ENCODE peak calls at places on chromosomes 4 and X, in eight cellular contexts. A is fibroblast of lung, T is HepG2, U is lung, Q is epithelial cell of esophagus, W is LNCaP clone FGC, R is stomach, O is heart right ventricle. H is an unnamed sample.

GRCh38 chr4:142530724-142531123 is 315.4 kb downstream of the INPP4B start:
- DNase-seq in T (no peak), O (no peak), R (no peak), W (no peak), Q (no peak), A (no peak), U (no peak), H (no peak)

GRCh38 chr4:53479731-53480525 is 102.5 kb downstream of the FIP1L1 start:
- DNase-seq in A (no peak), Q (peak), U (no peak), W (no peak), O (no peak), R (no peak), T (no peak), H (peak)

GRCh38 chrX:40297949-40298539 is 200.3 kb upstream of the BCOR start:
- DNase-seq in R (no peak), A (no peak), Q (no peak), W (peak), T (no peak), O (no peak), U (no peak), H (no peak)

GRCh38 chr4:136935305-136935704 is 597.0 kb downstream of the PCDH18 start:
- DNase-seq in W (no peak), O (no peak), Q (peak), R (no peak), A (no peak), T (no peak), U (no peak), H (no peak)

GRCh38 chrX:134948333-134949241 is 42.2 kb upstream of the SMIM10 start:
- DNase-seq in U (no peak), Q (peak), R (no peak), O (no peak), W (no peak), T (peak), A (peak), H (no peak)

GRCh38 chrX:129318375-129318774 is 204.9 kb downstream of the SMARCA1 start:
- DNase-seq in R (no peak), O (no peak), W (peak), U (no peak), A (peak), T (peak), Q (peak), H (no peak)

GRCh38 chrX:129876734-129877395 is 29.1 kb upstream of the UTP14A start:
- DNase-seq in A (peak), O (no peak), U (peak), Q (peak), W (no peak), T (peak), R (no peak), H (peak)

GRCh38 chr4:94974773-94975172 is 217.0 kb downstream of the BMPR1B start:
- DNase-seq in T (no peak), Q (peak), W (no peak), O (no peak), A (peak), U (no peak), R (no peak), H (peak)

GRCh38 chr4:13921805-13922204 is 294.3 kb upstream of the BOD1L1 start:
- DNase-seq in W (no peak), U (no peak), O (no peak), T (peak), R (no peak), Q (no peak), A (peak), H (peak)

GRCh38 chr4:132818091-132818490 is 331.0 kb upstream of the PCDH10 start:
- DNase-seq in R (no peak), A (no peak), W (no peak), T (no peak), Q (no peak), O (no peak), U (no peak), H (no peak)

GRCh38 chr4:1873291-1873690 is 2.1 kb downstream of the NSD2 start:
- DNase-seq in R (no peak), O (no peak), T (no peak), Q (no peak), A (no peak), W (no peak), U (no peak), H (no peak)

GRCh38 chr4:162163892-162164759 is at the start of gene FSTL5:
- DNase-seq in W (no peak), O (peak), A (peak), Q (peak), U (peak), R (peak), T (peak), H (peak)

GRCh38 chr4:54217642-54218486 is 11.2 kb upstream of the PDGFRA start:
- DNase-seq in O (peak), U (peak), A (peak), T (peak), W (peak), R (peak), Q (peak), H (peak)

GRCh38 chr4:122249357-122249756 is 97.2 kb downstream of the BLTP1 start:
- DNase-seq in W (no peak), R (no peak), U (no peak), O (no peak), A (no peak), Q (no peak), T (peak), H (no peak)

GRCh38 chr4:184978211-184978610 is 40.1 kb upstream of the HELT start:
- DNase-seq in T (no peak), U (peak), W (peak), Q (no peak), O (peak), R (peak), A (no peak), H (no peak)

GRCh38 chr4:126850286-126850685 is 782.5 kb upstream of the INTU start:
- DNase-seq in R (no peak), Q (peak), W (no peak), U (no peak), T (no peak), O (no peak), A (peak), H (peak)

GRCh38 chr4:42515156-42515884 is 118.0 kb downstream of the SHISA3 start:
- DNase-seq in T (no peak), R (no peak), Q (no peak), W (no peak), O (no peak), A (peak), U (no peak), H (peak)

GRCh38 chrX:21412029-21412428 is 37.8 kb downstream of the CNKSR2 start:
- DNase-seq in U (no peak), Q (peak), T (no peak), R (no peak), O (no peak), W (peak), A (no peak), H (no peak)

DNA sequence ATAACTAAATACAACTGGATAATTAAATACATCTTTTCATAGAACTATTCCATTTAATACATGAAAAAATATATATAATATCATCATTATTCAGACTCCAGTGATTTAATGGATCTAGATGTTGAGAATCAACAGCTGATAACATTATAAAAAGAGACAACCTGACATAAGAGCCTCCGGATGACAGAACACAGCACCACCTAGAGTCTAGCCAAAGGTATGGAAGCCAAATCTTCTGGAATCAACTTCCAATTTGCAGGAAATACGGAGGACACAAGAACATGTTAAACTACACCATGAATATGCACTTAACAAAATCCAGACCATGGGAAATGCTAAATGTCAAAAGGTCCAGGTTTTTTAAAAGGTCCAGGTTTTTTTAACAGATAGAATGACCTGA is 55.0 kb downstream of the LRBA start:
- DNase-seq in T (peak), R (no peak), U (no peak), A (peak), W (no peak), Q (peak), O (no peak), H (no peak)
- TF ChIP-seq CTCF in T (peak), R (no peak), U (no peak), A (peak), W (peak), Q (peak), O (peak), H (peak)

GRCh38 chrX:151161690-151162089 is 14.7 kb upstream of the GPR50 start:
- DNase-seq in T (no peak), R (no peak), O (no peak), A (no peak), Q (no peak), W (no peak), U (no peak), H (no peak)
- TF ChIP-seq CTCF in T (no peak), R (no peak), O (no peak), A (no peak), Q (no peak), W (no peak), U (no peak), H (no peak)

DNA sequence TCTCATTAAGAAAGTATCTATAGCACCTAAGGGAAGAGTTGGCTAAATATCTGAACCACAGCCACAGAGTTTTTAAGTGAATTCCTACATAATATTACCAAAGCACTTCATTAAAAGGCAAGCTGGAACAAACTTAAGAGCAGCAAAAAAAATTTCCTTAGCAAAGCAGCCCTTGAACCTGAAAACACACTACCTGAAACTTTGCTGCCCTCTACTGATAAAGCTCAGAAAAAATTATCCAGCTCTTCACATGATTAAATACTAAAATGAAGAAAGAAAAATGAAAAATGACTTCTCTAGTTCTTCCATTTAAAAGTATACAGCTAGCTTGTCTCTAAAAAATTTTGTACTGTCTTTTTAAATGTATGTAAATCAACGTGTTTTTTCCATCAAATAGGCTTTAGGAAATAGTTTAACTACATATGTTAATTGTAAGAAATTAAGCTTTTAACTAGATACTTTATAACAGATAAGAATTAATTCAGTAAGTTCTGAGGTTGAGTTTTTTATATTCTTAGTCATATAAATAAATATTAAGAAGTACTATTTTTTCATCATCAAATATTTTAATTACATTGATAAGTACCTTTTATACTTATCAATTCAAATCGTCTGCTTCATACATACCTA is 156.1 kb downstream of the STPG2 start:
- DNase-seq in A (peak), R (no peak), O (no peak), Q (peak), T (peak), W (peak), U (no peak), H (peak)
- TF ChIP-seq CTCF in A (no peak), R (no peak), O (peak), Q (peak), T (peak), W (peak), U (no peak), H (peak)

GRCh38 chr4:159384619-159385018 is 281.7 kb downstream of the RAPGEF2 start:
- DNase-seq in O (no peak), Q (no peak), W (no peak), A (peak), U (no peak), T (no peak), R (no peak), H (no peak)
- TF ChIP-seq CTCF in O (no peak), Q (no peak), W (no peak), A (no peak), U (no peak), T (no peak), R (no peak), H (no peak)

GRCh38 chrX:1749499-1749898 is 134.6 kb downstream of the ASMT start:
- DNase-seq in U (no peak), Q (no peak), T (no peak), R (no peak), W (no peak), O (no peak), A (no peak), H (no peak)

GRCh38 chrX:1751781-1752180 is 136.9 kb downstream of the ASMT start:
- DNase-seq in R (no peak), A (no peak), T (no peak), O (no peak), W (no peak), U (no peak), Q (no peak), H (no peak)

GRCh38 chrX:1743105-1743504 is 128.2 kb downstream of the ASMT start:
- DNase-seq in U (no peak), O (no peak), W (no peak), Q (no peak), R (no peak), T (no peak), A (no peak), H (no peak)

GRCh38 chrX:1750267-1750666 is 135.4 kb downstream of the ASMT start:
- DNase-seq in W (no peak), U (no peak), T (no peak), Q (no peak), A (no peak), O (no peak), R (no peak), H (no peak)

GRCh38 chrX:1748408-1748807 is 133.5 kb downstream of the ASMT start:
- DNase-seq in O (no peak), R (no peak), Q (no peak), U (no peak), W (no peak), T (no peak), A (no peak), H (no peak)
- TF ChIP-seq CTCF in O (no peak), R (no peak), Q (no peak), U (no peak), W (no peak), T (no peak), A (no peak), H (no peak)

GRCh38 chrX:11460347-11460746 is 167.1 kb downstream of the AMELX start:
- DNase-seq in Q (no peak), A (no peak), U (no peak), W (no peak), T (no peak), R (no peak), O (no peak), H (no peak)
- TF ChIP-seq CTCF in Q (no peak), A (no peak), U (no peak), W (peak), T (no peak), R (no peak), O (no peak), H (no peak)

GRCh38 chrX:9062621-9063020 is 28.7 kb upstream of the FAM9B start:
- DNase-seq in U (no peak), O (no peak), W (peak), A (no peak), Q (peak), T (no peak), R (no peak), H (no peak)

DNA sequence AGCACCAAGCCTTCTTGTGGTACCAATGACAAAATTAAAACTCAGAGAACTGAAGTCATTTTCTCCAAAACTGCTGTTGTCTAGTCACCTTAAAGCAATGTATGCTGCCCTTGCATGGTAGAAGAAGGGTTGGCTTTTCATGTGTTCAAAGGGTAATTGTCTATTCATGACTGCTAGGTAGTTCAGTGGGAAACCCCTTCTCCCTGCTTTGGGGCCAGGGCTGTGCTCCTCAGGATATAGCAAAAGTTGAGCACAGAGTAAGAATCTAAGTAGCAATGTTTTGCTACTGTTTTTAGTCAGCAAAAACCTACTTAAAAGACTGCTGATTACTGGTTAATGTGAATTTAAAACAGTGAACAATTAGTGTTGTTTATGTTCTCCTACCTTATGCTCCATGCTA is 30.8 kb upstream of the FAM9B start:
- DNase-seq in U (no peak), O (no peak), W (no peak), A (no peak), Q (no peak), T (no peak), R (no peak), H (no peak)
- TF ChIP-seq CTCF in U (no peak), O (no peak), W (no peak), A (no peak), Q (no peak), T (no peak), R (no peak), H (no peak)

GRCh38 chr4:123709336-123709735 is 312.7 kb downstream of the SPRY1 start:
- DNase-seq in O (no peak), W (no peak), U (no peak), Q (peak), T (peak), R (no peak), A (no peak), H (no peak)

GRCh38 chr4:123705419-123705818 is 308.8 kb downstream of the SPRY1 start:
- DNase-seq in R (no peak), A (no peak), U (no peak), T (no peak), Q (no peak), O (no peak), W (no peak), H (no peak)

GRCh38 chr4:123706961-123707360 is 310.4 kb downstream of the SPRY1 start:
- DNase-seq in W (no peak), A (no peak), O (no peak), R (no peak), U (no peak), T (no peak), Q (no peak), H (no peak)

DNA sequence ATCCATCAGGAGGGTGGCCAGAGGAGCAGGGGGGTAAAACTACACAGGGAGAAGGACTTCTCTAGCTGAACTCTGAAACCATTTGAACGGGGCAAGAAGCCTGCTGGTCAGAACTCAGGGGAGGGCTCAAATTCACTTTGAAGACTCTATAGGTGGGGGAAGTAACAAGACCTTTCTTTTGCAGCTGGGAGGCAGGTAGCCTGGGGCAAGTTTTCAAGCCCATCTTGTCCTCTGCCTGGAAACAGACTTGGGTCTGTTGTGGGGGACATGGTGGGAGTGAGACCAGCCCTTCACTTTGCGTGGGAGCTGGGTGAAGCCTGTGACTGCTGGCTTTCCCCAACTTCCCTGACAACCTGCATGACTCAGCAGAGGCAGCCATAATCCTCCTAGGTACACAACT is 312.3 kb downstream of the SPRY1 start:
- DNase-seq in T (no peak), W (no peak), A (no peak), Q (no peak), U (no peak), R (no peak), O (no peak), H (no peak)
- TF ChIP-seq CTCF in T (no peak), W (no peak), A (no peak), Q (no peak), U (no peak), R (no peak), O (no peak), H (no peak)

GRCh38 chr4:145155268-145155870 is 25.0 kb downstream of the OTUD4 start:
- DNase-seq in A (no peak), W (no peak), Q (no peak), O (no peak), U (no peak), T (no peak), R (no peak), H (no peak)

GRCh38 chr4:145153181-145153903 is 27.0 kb downstream of the OTUD4 start:
- DNase-seq in R (no peak), Q (no peak), T (no peak), U (no peak), W (peak), O (no peak), A (no peak), H (no peak)

GRCh38 chr4:145153904-145154298 is 26.5 kb downstream of the OTUD4 start:
- DNase-seq in U (no peak), W (no peak), Q (no peak), A (no peak), R (no peak), T (no peak), O (no peak), H (no peak)

GRCh38 chr4:145148980-145149379 is 31.4 kb downstream of the OTUD4 start:
- DNase-seq in U (no peak), R (no peak), T (no peak), O (no peak), W (no peak), Q (no peak), A (no peak), H (no peak)

GRCh38 chr4:145154573-145154972 is 25.8 kb downstream of the OTUD4 start:
- DNase-seq in O (no peak), U (no peak), R (no peak), T (peak), A (peak), W (no peak), Q (no peak), H (no peak)
- TF ChIP-seq CTCF in O (peak), U (peak), R (no peak), T (peak), A (peak), W (peak), Q (peak), H (peak)

H was measured in astrocyte of the cerebellum.